ENCODE peak calls at places on chromosomes 16 and 17, in eight cellular contexts. O is HTR-8/SVneo; S is WTC11; W is stimulated activated CD4-positive, alpha-beta T cell treated with anti-CD3 and anti-CD28 coated beads, Interleukin-12 subunit alpha, Interleukin-12 subunit beta, amount 100 ng/mL, for 24 hours; M is neural crest cell; R is DMS79; U is progenitor cell of endocrine pancreas; G is GM04504. V is an unnamed sample.

GRCh38 chr16:11494433-11494832 is 92.3 kb downstream of the LITAF start:
- DNase-seq in R (no peak), O (no peak), G (no peak), S (peak), M (no peak), W (no peak), U (no peak), V (peak)

GRCh38 chr17:57514614-57515013 is 230.5 kb downstream of the CCDC182 start:
- DNase-seq in O (no peak), S (no peak), W (no peak), M (no peak), U (no peak), R (no peak), G (no peak), V (no peak)

GRCh38 chr16:80932725-80933124 is 74.0 kb downstream of the CMC2 start:
- DNase-seq in O (peak), G (peak), R (no peak), M (no peak), W (no peak), S (no peak), U (no peak), V (no peak)

GRCh38 chr17:3963214-3964201 is 729 bp downstream of the ATP2A3 start:
- DNase-seq in G (no peak), R (no peak), S (peak), U (no peak), M (no peak), O (no peak), W (peak), V (peak)

GRCh38 chr16:86515780-86516617 is 5.7 kb downstream of the FOXF1 start:
- DNase-seq in R (no peak), S (no peak), M (no peak), G (no peak), O (no peak), W (no peak), U (no peak), V (peak)

GRCh38 chr17:53749178-53749577 is 73.5 kb upstream of the KIF2B start:
- DNase-seq in M (no peak), U (no peak), G (no peak), W (no peak), O (peak), R (no peak), S (no peak), V (peak)

GRCh38 chr17:79001190-79002020 is 8.2 kb downstream of the CANT1 start:
- DNase-seq in O (no peak), W (no peak), U (no peak), G (no peak), R (no peak), S (no peak), M (no peak), V (peak)

GRCh38 chr17:6376901-6377300 is 58.0 kb downstream of the AIPL1 start:
- DNase-seq in M (peak), S (no peak), G (no peak), O (no peak), U (no peak), W (no peak), R (no peak), V (no peak)

GRCh38 chr17:4162775-4163498 is 19.9 kb downstream of the CYB5D2 start:
- DNase-seq in R (peak), S (no peak), U (no peak), W (no peak), G (no peak), M (no peak), O (no peak), V (no peak)

GRCh38 chr17:65601881-65602280 is 40.4 kb upstream of the AXIN2 start:
- DNase-seq in W (no peak), G (no peak), S (no peak), O (no peak), R (no peak), M (no peak), U (no peak), V (no peak)

GRCh38 chr16:27449434-27450188 is 47.6 kb downstream of the IL21R start:
- DNase-seq in U (no peak), M (no peak), S (no peak), G (no peak), O (no peak), W (peak), R (no peak), V (no peak)

GRCh38 chr16:22397459-22397858 is 23.0 kb upstream of the CDR2 start:
- DNase-seq in G (peak), U (no peak), O (peak), R (no peak), S (no peak), W (no peak), M (no peak), V (no peak)

GRCh38 chr16:86514656-86515376 is 4.5 kb downstream of the FOXF1 start:
- DNase-seq in M (no peak), R (no peak), G (no peak), U (no peak), W (no peak), O (no peak), S (no peak), V (no peak)

GRCh38 chr16:8887952-8888560 is 5.9 kb downstream of the LITAFD start:
- DNase-seq in R (no peak), M (no peak), O (no peak), W (no peak), U (no peak), S (no peak), G (peak), V (no peak)

GRCh38 chr17:8606415-8606814 is 24.1 kb downstream of the MYH10 start:
- DNase-seq in G (no peak), S (no peak), R (peak), O (no peak), M (no peak), U (no peak), W (no peak), V (no peak)

GRCh38 chr17:41784207-41784744 is 2.2 kb downstream of the JUP start:
- DNase-seq in U (no peak), M (no peak), G (no peak), R (no peak), S (peak), O (peak), W (no peak), V (peak)

GRCh38 chr17:82117139-82118090 is 19.4 kb upstream of the FASN start:
- DNase-seq in R (no peak), M (no peak), U (no peak), O (no peak), S (no peak), W (no peak), G (no peak), V (no peak)

GRCh38 chr16:86117756-86118155 is 218.8 kb downstream of the IRF8 start:
- DNase-seq in W (no peak), M (no peak), G (no peak), S (no peak), R (no peak), U (no peak), O (no peak), V (no peak)

GRCh38 chr16:629289-630023 is 1.3 kb upstream of the WFIKKN1 start:
- DNase-seq in S (peak), M (peak), U (peak), W (no peak), G (no peak), O (no peak), R (no peak), V (no peak)

GRCh38 chr16:1976216-1976520 is 4.3 kb downstream of the TBL3 start:
- DNase-seq in W (no peak), M (no peak), G (no peak), R (no peak), S (no peak), U (no peak), O (no peak), V (no peak)

GRCh38 chr17:7572338-7572587 is 7.2 kb upstream of the CD68 start:
- DNase-seq in R (no peak), U (no peak), O (no peak), G (no peak), W (no peak), M (no peak), S (no peak), V (no peak)

GRCh38 chr17:58377005-58377660 is 25.1 kb upstream of the SUPT4H1 start:
- DNase-seq in O (no peak), U (no peak), W (no peak), M (no peak), G (no peak), R (no peak), S (no peak), V (peak)

GRCh38 chr17:69232650-69233049 is 4.0 kb upstream of the ABCA10 start:
- DNase-seq in S (no peak), M (no peak), W (no peak), R (no peak), G (no peak), O (no peak), U (no peak), V (no peak)

GRCh38 chr17:45743626-45744326 is 40.3 kb upstream of the CRHR1 start:
- DNase-seq in M (no peak), W (no peak), G (no peak), S (no peak), U (no peak), O (no peak), R (peak), V (no peak)

GRCh38 chr17:28999216-28999615 is 6.6 kb downstream of the SEZ6 start:
- DNase-seq in R (no peak), U (no peak), O (no peak), G (no peak), M (no peak), W (no peak), S (no peak), V (no peak)

GRCh38 chr17:6456914-6457687 is 12.8 kb downstream of the PIMREG start:
- DNase-seq in O (peak), S (no peak), M (no peak), U (no peak), R (no peak), W (no peak), G (peak), V (peak)

GRCh38 chr16:58490100-58490499 is 9.8 kb upstream of the NDRG4 start:
- DNase-seq in R (no peak), G (no peak), O (no peak), M (no peak), S (no peak), W (no peak), U (no peak), V (no peak)

GRCh38 chr17:80456465-80457235 is 19.8 kb downstream of the NPTX1 start:
- DNase-seq in W (no peak), M (no peak), R (no peak), G (no peak), O (no peak), U (no peak), S (no peak), V (no peak)

V was measured in endodermal cell.